ENCODE peak calls at places on chromosomes 12 and 14, in ten cellular contexts. One of them, this sample, is unnamed.

GRCh38 chr14:21039585-21040369 is 2.4 kb upstream of the RNASE7 start:
- DNase-seq in HCT116: peak
- DNase-seq in adrenal gland: peak
- DNase-seq in stomach: peak
- DNase-seq in body of pancreas: peak
- DNase-seq in transverse colon: peak
- DNase-seq in ovary: peak
- DNase-seq in H1: no peak
- DNase-seq in NB4: peak
- DNase-seq in esophagus squamous epithelium: no peak
- DNase-seq in this sample: peak

GRCh38 chr14:99035268-99035667 is 236.7 kb downstream of the BCL11B start:
- DNase-seq in esophagus squamous epithelium: no peak
- DNase-seq in adrenal gland: peak
- DNase-seq in HCT116: no peak
- DNase-seq in stomach: no peak
- DNase-seq in NB4: peak
- DNase-seq in ovary: no peak
- DNase-seq in body of pancreas: peak
- DNase-seq in H1: no peak
- DNase-seq in transverse colon: peak
- DNase-seq in this sample: peak

GRCh38 chr12:50221228-50222008 is 54.2 kb upstream of the CERS5 start:
- DNase-seq in H1: no peak
- DNase-seq in adrenal gland: no peak
- DNase-seq in body of pancreas: no peak
- DNase-seq in stomach: no peak
- DNase-seq in esophagus squamous epithelium: no peak
- DNase-seq in transverse colon: no peak
- DNase-seq in ovary: no peak
- DNase-seq in HCT116: no peak
- DNase-seq in NB4: peak
- DNase-seq in this sample: no peak

GRCh38 chr14:84643438-84643837 is 886.5 kb upstream of the FLRT2 start:
- DNase-seq in transverse colon: no peak
- DNase-seq in adrenal gland: no peak
- DNase-seq in body of pancreas: no peak
- DNase-seq in stomach: no peak
- DNase-seq in NB4: no peak
- DNase-seq in esophagus squamous epithelium: no peak
- DNase-seq in HCT116: no peak
- DNase-seq in ovary: no peak
- DNase-seq in H1: no peak
- DNase-seq in this sample: no peak

GRCh38 chr12:8483081-8483479 is 27.3 kb downstream of the CLEC6A start:
- DNase-seq in adrenal gland: no peak
- DNase-seq in H1: no peak
- DNase-seq in esophagus squamous epithelium: no peak
- DNase-seq in transverse colon: no peak
- DNase-seq in NB4: no peak
- DNase-seq in HCT116: no peak
- DNase-seq in ovary: no peak
- DNase-seq in body of pancreas: no peak
- DNase-seq in stomach: no peak
- DNase-seq in this sample: no peak

GRCh38 chr14:71086571-71086970 is 179.3 kb downstream of the PCNX1 start:
- DNase-seq in stomach: no peak
- DNase-seq in NB4: no peak
- DNase-seq in HCT116: no peak
- DNase-seq in H1: no peak
- DNase-seq in ovary: no peak
- DNase-seq in body of pancreas: no peak
- DNase-seq in adrenal gland: no peak
- DNase-seq in esophagus squamous epithelium: no peak
- DNase-seq in transverse colon: no peak
- DNase-seq in this sample: no peak

GRCh38 chr12:9692909-9693308 is 23.4 kb downstream of the CLEC2D start:
- DNase-seq in HCT116: no peak
- DNase-seq in NB4: no peak
- DNase-seq in stomach: no peak
- DNase-seq in ovary: no peak
- DNase-seq in body of pancreas: no peak
- DNase-seq in transverse colon: no peak
- DNase-seq in esophagus squamous epithelium: no peak
- DNase-seq in H1: no peak
- DNase-seq in adrenal gland: no peak
- DNase-seq in this sample: no peak

GRCh38 chr12:8449293-8449944 is 6.3 kb upstream of the CLEC6A start:
- DNase-seq in body of pancreas: no peak
- DNase-seq in H1: no peak
- DNase-seq in HCT116: no peak
- DNase-seq in esophagus squamous epithelium: no peak
- DNase-seq in adrenal gland: no peak
- DNase-seq in stomach: no peak
- DNase-seq in NB4: no peak
- DNase-seq in ovary: no peak
- DNase-seq in transverse colon: no peak
- DNase-seq in this sample: no peak

GRCh38 chr12:103441437-103442186 is 54.2 kb downstream of the C12orf42 start:
- DNase-seq in body of pancreas: no peak
- DNase-seq in NB4: peak
- DNase-seq in HCT116: no peak
- DNase-seq in esophagus squamous epithelium: no peak
- DNase-seq in ovary: no peak
- DNase-seq in adrenal gland: no peak
- DNase-seq in stomach: no peak
- DNase-seq in H1: no peak
- DNase-seq in transverse colon: peak
- DNase-seq in this sample: no peak

GRCh38 chr12:22625671-22626251 is 790 bp downstream of the ETNK1 start:
- DNase-seq in NB4: peak
- DNase-seq in adrenal gland: peak
- DNase-seq in H1: no peak
- DNase-seq in stomach: peak
- DNase-seq in esophagus squamous epithelium: no peak
- DNase-seq in ovary: peak
- DNase-seq in transverse colon: peak
- DNase-seq in body of pancreas: no peak
- DNase-seq in HCT116: peak
- DNase-seq in this sample: peak

GRCh38 chr12:94760786-94761185 is 110.4 kb upstream of the TMCC3 start:
- DNase-seq in stomach: no peak
- DNase-seq in transverse colon: no peak
- DNase-seq in body of pancreas: no peak
- DNase-seq in HCT116: no peak
- DNase-seq in H1: no peak
- DNase-seq in NB4: no peak
- DNase-seq in adrenal gland: no peak
- DNase-seq in esophagus squamous epithelium: no peak
- DNase-seq in ovary: no peak
- DNase-seq in this sample: no peak

GRCh38 chr14:92280554-92281262 is 42.3 kb upstream of the SLC24A4 start:
- DNase-seq in H1: no peak
- DNase-seq in transverse colon: no peak
- DNase-seq in adrenal gland: no peak
- DNase-seq in body of pancreas: no peak
- DNase-seq in ovary: no peak
- DNase-seq in esophagus squamous epithelium: no peak
- DNase-seq in stomach: no peak
- DNase-seq in HCT116: no peak
- DNase-seq in NB4: no peak
- DNase-seq in this sample: no peak

GRCh38 chr14:92638904-92639303 is 109.5 kb downstream of the LGMN start:
- DNase-seq in NB4: no peak
- DNase-seq in stomach: no peak
- DNase-seq in transverse colon: no peak
- DNase-seq in body of pancreas: no peak
- DNase-seq in esophagus squamous epithelium: no peak
- DNase-seq in H1: no peak
- DNase-seq in HCT116: no peak
- DNase-seq in adrenal gland: no peak
- DNase-seq in ovary: no peak
- DNase-seq in this sample: no peak

GRCh38 chr14:54398028-54398368 is 1.2 kb downstream of the CDKN3 start:
- DNase-seq in adrenal gland: no peak
- DNase-seq in NB4: no peak
- DNase-seq in ovary: no peak
- DNase-seq in H1: no peak
- DNase-seq in stomach: no peak
- DNase-seq in transverse colon: no peak
- DNase-seq in HCT116: no peak
- DNase-seq in body of pancreas: no peak
- DNase-seq in esophagus squamous epithelium: no peak
- DNase-seq in this sample: no peak

GRCh38 chr12:42235426-42235825 is 2.6 kb downstream of the YAF2 start:
- DNase-seq in transverse colon: no peak
- DNase-seq in esophagus squamous epithelium: no peak
- DNase-seq in adrenal gland: no peak
- DNase-seq in H1: no peak
- DNase-seq in ovary: no peak
- DNase-seq in stomach: no peak
- DNase-seq in NB4: peak
- DNase-seq in body of pancreas: no peak
- DNase-seq in HCT116: no peak
- DNase-seq in this sample: no peak
- H3K4me3 ChIP-seq in transverse colon: no peak
- H3K4me3 ChIP-seq in esophagus squamous epithelium: no peak
- H3K4me3 ChIP-seq in adrenal gland: no peak
- H3K4me3 ChIP-seq in H1: no peak
- H3K4me3 ChIP-seq in ovary: no peak
- H3K4me3 ChIP-seq in stomach: no peak
- H3K4me3 ChIP-seq in NB4: no peak
- H3K4me3 ChIP-seq in body of pancreas: no peak
- H3K4me3 ChIP-seq in HCT116: no peak
- H3K4me3 ChIP-seq in this sample: no peak

DNA sequence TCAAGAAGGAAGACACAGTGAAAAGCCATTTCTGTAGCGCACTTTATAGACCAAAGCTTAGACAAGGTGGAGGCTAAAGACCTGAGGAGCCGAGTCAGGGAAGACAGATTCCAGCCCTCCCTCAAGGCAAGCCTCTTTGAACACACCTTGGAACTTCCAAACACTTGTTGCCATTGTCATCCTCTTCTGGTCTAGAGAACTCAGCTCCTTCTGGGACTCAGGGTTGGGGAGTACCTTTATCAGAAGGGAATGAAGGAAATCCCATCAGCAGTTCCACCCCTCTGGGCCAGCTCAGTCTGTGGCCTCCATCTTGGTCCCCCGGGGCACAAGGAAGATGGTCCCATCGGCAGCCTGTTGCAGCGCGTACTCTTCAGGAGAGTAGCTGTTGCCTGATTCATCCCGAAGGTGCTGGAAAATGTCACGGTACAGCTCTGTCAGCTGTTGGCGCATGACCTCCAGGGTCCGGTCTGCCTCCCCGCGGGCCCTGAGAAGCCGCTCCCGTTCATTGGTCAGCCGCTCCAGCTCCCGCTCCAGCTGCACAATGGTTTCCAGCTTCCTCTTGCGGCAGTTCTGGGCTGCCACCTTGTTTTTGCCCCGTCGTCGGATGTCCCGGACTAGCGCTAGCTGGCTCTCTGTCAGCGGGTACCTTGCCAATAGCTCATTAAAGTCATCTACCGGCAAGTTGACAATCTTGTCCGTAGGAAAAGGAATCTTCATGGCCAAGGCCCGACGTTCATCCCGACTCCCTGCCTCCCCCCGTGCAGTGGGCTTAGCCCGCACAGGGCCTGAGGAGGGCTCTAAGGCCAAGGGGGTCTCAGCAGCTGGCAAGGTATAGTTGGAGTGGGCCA is 8.5 kb downstream of the NFE2 start:
- DNase-seq in esophagus squamous epithelium: no peak
- DNase-seq in H1: no peak
- DNase-seq in adrenal gland: no peak
- DNase-seq in HCT116: no peak
- DNase-seq in ovary: no peak
- DNase-seq in body of pancreas: no peak
- DNase-seq in transverse colon: no peak
- DNase-seq in NB4: no peak
- DNase-seq in stomach: no peak
- DNase-seq in this sample: no peak
- TF ChIP-seq POLR2A in esophagus squamous epithelium: no peak
- TF ChIP-seq POLR2A in H1: no peak
- TF ChIP-seq POLR2A in adrenal gland: no peak
- TF ChIP-seq POLR2A in HCT116: no peak
- TF ChIP-seq POLR2A in ovary: no peak
- TF ChIP-seq POLR2A in body of pancreas: no peak
- TF ChIP-seq POLR2A in transverse colon: no peak
- TF ChIP-seq POLR2A in NB4: no peak
- TF ChIP-seq POLR2A in stomach: no peak
- TF ChIP-seq POLR2A in this sample: no peak

DNA sequence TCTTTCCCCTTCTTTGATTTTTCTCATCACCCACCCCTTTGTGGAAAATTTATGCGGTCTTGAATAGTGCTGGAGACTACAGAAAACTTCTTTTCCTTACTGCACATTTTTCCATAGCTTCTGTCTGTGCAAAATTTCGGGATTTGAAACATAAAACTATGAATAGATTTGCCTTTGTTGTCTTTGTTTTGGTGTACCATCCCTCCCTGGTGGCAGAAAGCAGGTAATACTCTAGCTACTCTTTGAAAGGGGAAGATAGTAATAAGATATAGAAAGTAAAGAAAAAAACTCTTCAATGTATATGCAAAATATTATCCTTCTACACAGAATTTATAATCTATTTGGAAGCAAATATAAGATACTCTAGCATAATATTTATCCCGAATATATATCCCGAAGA is 79.1 kb upstream of the LMO3 start:
- DNase-seq in body of pancreas: no peak
- DNase-seq in NB4: no peak
- DNase-seq in ovary: no peak
- DNase-seq in esophagus squamous epithelium: no peak
- DNase-seq in HCT116: no peak
- DNase-seq in adrenal gland: no peak
- DNase-seq in transverse colon: no peak
- DNase-seq in stomach: no peak
- DNase-seq in H1: no peak
- DNase-seq in this sample: no peak
- TF ChIP-seq CTCF in body of pancreas: no peak
- TF ChIP-seq CTCF in NB4: no peak
- TF ChIP-seq CTCF in ovary: no peak
- TF ChIP-seq CTCF in esophagus squamous epithelium: no peak
- TF ChIP-seq CTCF in HCT116: no peak
- TF ChIP-seq CTCF in adrenal gland: no peak
- TF ChIP-seq CTCF in transverse colon: no peak
- TF ChIP-seq CTCF in stomach: no peak
- TF ChIP-seq CTCF in H1: no peak
- TF ChIP-seq CTCF in this sample: no peak

GRCh38 chr12:75305412-75306332 is 24.5 kb downstream of the CAPS2 start:
- DNase-seq in body of pancreas: no peak
- DNase-seq in adrenal gland: no peak
- DNase-seq in HCT116: no peak
- DNase-seq in stomach: no peak
- DNase-seq in H1: no peak
- DNase-seq in NB4: no peak
- DNase-seq in esophagus squamous epithelium: no peak
- DNase-seq in ovary: no peak
- DNase-seq in transverse colon: no peak
- DNase-seq in this sample: no peak

DNA sequence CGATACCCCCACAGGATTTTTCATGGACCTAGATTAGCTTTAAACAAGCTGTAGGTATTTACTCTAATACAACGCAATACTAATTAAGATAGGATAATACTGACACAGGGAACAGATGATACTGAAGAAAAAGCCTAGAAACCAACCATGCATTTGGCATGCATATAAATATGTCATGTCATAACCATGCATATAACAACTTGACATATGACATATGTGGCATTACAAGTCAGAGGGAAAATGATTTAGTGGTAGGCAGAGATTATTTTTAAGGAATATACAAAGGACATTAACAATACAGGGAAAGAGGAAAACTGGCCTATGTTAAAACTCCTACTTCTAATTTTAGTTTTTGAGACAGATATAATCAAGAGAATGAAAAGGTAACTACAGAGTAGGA is 27.9 kb downstream of the CAPS2 start:
- DNase-seq in transverse colon: no peak
- DNase-seq in esophagus squamous epithelium: no peak
- DNase-seq in H1: no peak
- DNase-seq in NB4: no peak
- DNase-seq in ovary: no peak
- DNase-seq in adrenal gland: no peak
- DNase-seq in stomach: no peak
- DNase-seq in HCT116: no peak
- DNase-seq in body of pancreas: no peak
- DNase-seq in this sample: no peak
- H3K4me3 ChIP-seq in transverse colon: no peak
- H3K4me3 ChIP-seq in esophagus squamous epithelium: no peak
- H3K4me3 ChIP-seq in H1: no peak
- H3K4me3 ChIP-seq in NB4: no peak
- H3K4me3 ChIP-seq in ovary: no peak
- H3K4me3 ChIP-seq in adrenal gland: no peak
- H3K4me3 ChIP-seq in stomach: no peak
- H3K4me3 ChIP-seq in HCT116: no peak
- H3K4me3 ChIP-seq in body of pancreas: no peak
- H3K4me3 ChIP-seq in this sample: no peak

This sample was measured in heart left ventricle.